ENCODE peak calls at places on chromosomes 16 and 17, in ten cellular contexts. A is stomach, H is OCI-LY7, M is A549, N is right lobe of liver, K is body of pancreas, Z is astrocyte, I is mammary epithelial cell, D is cardiac muscle cell, O is esophagus squamous epithelium. S is an unnamed sample.

GRCh38 chr17:57107498-57108101 is 22.6 kb downstream of the AKAP1 start:
- DNase-seq in I (peak; percentile 95), H (no peak), O (no peak), Z (peak; percentile 47), A (peak; percentile 59), N (no peak), M (peak; percentile 71), K (no peak), D (no peak), S (no peak)

GRCh38 chr17:68707032-68707431 is 105.9 kb upstream of the FAM20A start:
- DNase-seq in D (peak; percentile 55), Z (peak; percentile 35), A (no peak), I (peak; percentile 82), N (no peak), H (no peak), M (no peak), O (no peak), K (no peak), S (no peak)

GRCh38 chr17:78855561-78856165 is 15.0 kb upstream of the USP36 start:
- DNase-seq in M (no peak), A (no peak), O (no peak), Z (no peak), I (no peak), K (no peak), H (no peak), D (no peak), N (no peak), S (no peak)

GRCh38 chr17:29568331-29569244 is at the start of gene TP53I13:
- DNase-seq in I (peak; percentile 74), N (peak; percentile 93), Z (peak; percentile 70), A (peak; percentile 91), H (peak; percentile 93), K (peak; percentile 91), O (peak; percentile 58), D (peak; percentile 89), M (peak; percentile 90), S (peak; percentile 88)

GRCh38 chr16:73060948-73061495 is 13.1 kb upstream of the ZFHX3 start:
- DNase-seq in O (no peak), D (no peak), H (no peak), Z (no peak), N (peak; percentile 65), M (no peak), I (no peak), A (no peak), K (no peak), S (no peak)

GRCh38 chr16:49000594-49000993 is 281.0 kb downstream of the CBLN1 start:
- DNase-seq in Z (no peak), H (peak; percentile 37), O (no peak), M (no peak), D (no peak), K (no peak), A (no peak), I (peak; percentile 17), N (no peak), S (no peak)

GRCh38 chr16:12685806-12686205 is 117.9 kb downstream of the CPPED1 start:
- DNase-seq in D (no peak), H (no peak), N (no peak), M (no peak), A (no peak), K (no peak), I (no peak), O (no peak), Z (no peak), S (no peak)

GRCh38 chr16:11328172-11329079 is 16.8 kb upstream of the RMI2 start:
- DNase-seq in K (peak; percentile 23), Z (peak; percentile 94), H (peak; percentile 98), D (peak; percentile 98), I (peak; percentile 74), M (peak; percentile 71), N (no peak), O (peak; percentile 44), A (peak; percentile 62), S (peak; percentile 87)

GRCh38 chr17:73683788-73684582 is 39.7 kb upstream of the SDK2 start:
- DNase-seq in O (no peak), A (no peak), K (no peak), N (no peak), I (no peak), D (peak; percentile 6), H (no peak), Z (no peak), M (no peak), S (no peak)

GRCh38 chr16:714558-715447 is at the start of gene METRN:
- DNase-seq in I (peak; percentile 75), N (peak; percentile 94), K (peak; percentile 93), Z (peak; percentile 65), A (peak; percentile 94), H (peak; percentile 89), O (no peak), D (peak; percentile 93), M (peak; percentile 90), S (peak; percentile 84)

GRCh38 chr16:8863594-8864424 is 5.0 kb downstream of the CARHSP1 start:
- DNase-seq in K (peak; percentile 87), M (peak; percentile 83), A (peak; percentile 87), I (no peak), N (peak; percentile 98), O (no peak), Z (no peak), H (no peak), D (no peak), S (no peak)

GRCh38 chr17:37774508-37774907 is 29.6 kb upstream of the HNF1B start:
- DNase-seq in K (no peak), D (no peak), Z (no peak), I (no peak), A (no peak), N (no peak), O (no peak), H (peak; percentile 48), M (no peak), S (no peak)

GRCh38 chr16:84675423-84675822 is 24.4 kb upstream of the USP10 start:
- DNase-seq in O (no peak), H (no peak), K (no peak), I (no peak), M (no peak), N (no peak), D (no peak), A (no peak), Z (no peak), S (no peak)

DNA sequence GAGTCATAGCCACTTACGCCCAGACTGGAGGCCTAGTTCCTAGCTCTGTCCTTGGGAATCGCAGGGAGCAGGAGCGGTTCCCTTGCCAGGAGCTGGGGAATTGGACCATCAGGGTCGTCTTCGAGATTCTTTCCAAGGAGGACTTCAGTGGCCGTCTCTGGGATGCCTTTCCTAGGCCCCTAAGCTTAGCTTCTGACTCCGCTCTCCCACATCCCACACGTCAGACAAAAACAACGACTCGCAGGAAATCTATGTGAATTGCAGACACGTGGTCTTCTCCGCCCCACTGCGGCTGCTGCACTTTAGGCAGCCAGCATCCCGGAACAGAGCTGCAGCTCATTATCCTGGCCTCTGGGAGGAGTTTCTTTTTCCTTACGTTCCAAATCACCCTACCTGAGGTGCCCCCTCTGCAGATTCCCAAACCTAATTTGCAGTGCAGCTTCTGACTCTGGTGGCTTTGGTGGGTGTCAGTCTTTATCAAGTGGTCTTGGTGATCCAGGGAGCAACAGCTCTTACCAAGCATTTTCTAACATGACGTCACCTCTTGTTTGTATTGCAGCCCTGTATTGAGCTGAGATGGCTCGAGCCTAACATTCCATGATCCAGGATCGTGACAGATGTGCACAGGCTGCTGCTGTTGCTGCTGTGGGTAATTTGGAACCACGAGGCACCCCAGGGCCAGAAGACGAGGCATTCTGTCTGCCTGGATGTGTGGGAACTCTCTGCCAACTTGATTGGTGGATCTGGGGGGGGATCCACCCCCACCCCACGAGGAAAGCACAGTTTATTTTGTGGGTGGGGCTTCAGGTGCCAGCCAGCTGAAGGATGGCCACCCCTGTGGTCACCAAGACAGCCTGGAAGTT is 1.1 kb downstream of the KATNB1 start:
- DNase-seq in I (peak; percentile 59), M (peak; percentile 75), Z (peak; percentile 77), K (no peak), N (no peak), H (peak; percentile 53), D (peak; percentile 82), O (no peak), A (peak; percentile 46), S (peak; percentile 41)
- H3K4me1 ChIP-seq in I (peaks cover 13% of the 10 kb centered on the region), M (peaks cover 12% of the 10 kb centered on the region), Z (peaks cover 23% of the 10 kb centered on the region), K (peaks cover 21% of the 10 kb centered on the region), N (peaks cover 19% of the 10 kb centered on the region), H (peaks cover 16% of the 10 kb centered on the region), D (peaks cover 6% of the 10 kb centered on the region), O (peaks cover 35% of the 10 kb centered on the region), A (peaks cover 22% of the 10 kb centered on the region), S (peaks cover 2% of the 10 kb centered on the region)

GRCh38 chr17:80263253-80264047 is 2.8 kb downstream of the RNF213 start:
- DNase-seq in N (peak; percentile 94), K (peak; percentile 79), Z (no peak), D (peak; percentile 82), A (peak; percentile 93), O (peak; percentile 81), M (peak; percentile 75), I (peak; percentile 77), H (peak; percentile 97), S (peak; percentile 85)
- TF ChIP-seq CTCF in N (peak; percentile 15), K (no peak), Z (no peak), D (no peak), A (no peak), O (no peak), M (no peak), I (peak; percentile 9), H (peak; percentile 45), S (no peak)

GRCh38 chr17:1203967-1204291 is 24.1 kb upstream of the ABR start:
- DNase-seq in H (no peak), A (no peak), M (no peak), O (no peak), Z (no peak), I (no peak), K (no peak), N (no peak), D (no peak), S (no peak)

GRCh38 chr17:1203111-1203966 is 23.6 kb upstream of the ABR start:
- DNase-seq in K (peak; percentile 49), O (no peak), Z (peak; percentile 55), M (peak; percentile 79), A (peak; percentile 68), I (peak; percentile 53), H (peak; percentile 62), D (peak; percentile 61), N (peak; percentile 62), S (peak; percentile 71)

GRCh38 chr17:1200440-1200839 is 20.7 kb upstream of the ABR start:
- DNase-seq in D (no peak), M (no peak), O (no peak), Z (no peak), I (no peak), N (no peak), K (no peak), A (no peak), H (peak; percentile 39), S (no peak)

GRCh38 chr17:1197781-1198490 is 18.2 kb upstream of the ABR start:
- DNase-seq in K (peak; percentile 44), I (no peak), H (peak; percentile 96), M (no peak), A (peak; percentile 69), Z (no peak), N (peak; percentile 74), O (peak; percentile 61), D (peak; percentile 82), S (peak; percentile 91)

GRCh38 chr17:1201132-1201702 is 21.4 kb upstream of the ABR start:
- DNase-seq in M (no peak), K (no peak), D (no peak), N (no peak), A (no peak), H (peak; percentile 80), Z (no peak), O (no peak), I (no peak), S (no peak)
- H3K9me3 ChIP-seq in M (no peaks in the 10 kb centered on the region), K (no peaks in the 10 kb centered on the region), D (no peaks in the 10 kb centered on the region), N (no peaks in the 10 kb centered on the region), A (no peaks in the 10 kb centered on the region), H (no peaks in the 10 kb centered on the region), Z (no peaks in the 10 kb centered on the region), O (no peaks in the 10 kb centered on the region), I (no peaks in the 10 kb centered on the region), S (no peaks in the 10 kb centered on the region)

GRCh38 chr17:3197219-3197618 is at the start of gene OR1A2:
- DNase-seq in D (no peak), A (no peak), I (no peak), O (no peak), N (no peak), K (no peak), M (no peak), H (no peak), Z (no peak), S (no peak)
- H3K4me1 ChIP-seq in D (no peaks in the 10 kb centered on the region), A (no peaks in the 10 kb centered on the region), I (no peaks in the 10 kb centered on the region), O (no peaks in the 10 kb centered on the region), N (no peaks in the 10 kb centered on the region), K (no peaks in the 10 kb centered on the region), M (no peaks in the 10 kb centered on the region), H (no peaks in the 10 kb centered on the region), Z (no peaks in the 10 kb centered on the region), S (no peaks in the 10 kb centered on the region)

S was measured in ovary.